ENCODE peak calls at places on chromosomes 6 and 20, in eight cellular contexts. Y is OCI-LY7, K is tibial nerve, S is mucosa of descending colon, F is Peyer's patch, N is uterus, L is cardiac muscle cell, M is AG09309. O is an unnamed sample.

GRCh38 chr6:26032387-26033131 is 54.7 kb upstream of the HFE start:
- DNase-seq in Y (peak; percentile 87), K (no peak), S (no peak), F (no peak), N (no peak), L (peak; percentile 55), M (no peak), O (peak; percentile 57)

GRCh38 chr20:62244644-62245108 is 6.4 kb downstream of the OSBPL2 start:
- DNase-seq in Y (no peak), K (no peak), S (no peak), F (no peak), N (no peak), L (no peak), M (no peak), O (no peak)

GRCh38 chr20:22354647-22355046 is 229.7 kb downstream of the FOXA2 start:
- DNase-seq in Y (no peak), K (no peak), S (no peak), F (no peak), N (no peak), L (no peak), M (no peak), O (no peak)

GRCh38 chr6:722077-722524 is 29.2 kb upstream of the EXOC2 start:
- DNase-seq in Y (peak; percentile 77), K (peak; percentile 51), S (peak; percentile 68), F (peak; percentile 92), N (peak; percentile 61), L (peak; percentile 86), M (peak; percentile 40), O (peak; percentile 88)

GRCh38 chr20:957544-957943 is 41.4 kb upstream of the ANGPT4 start:
- DNase-seq in Y (no peak), K (no peak), S (no peak), F (no peak), N (no peak), L (no peak), M (no peak), O (peak; percentile 26)

GRCh38 chr6:139256087-139256486 is 35.7 kb downstream of the TXLNB start:
- DNase-seq in Y (no peak), K (no peak), S (no peak), F (no peak), N (no peak), L (no peak), M (peak; percentile 71), O (no peak)

GRCh38 chr20:41047975-41048305 is 19.3 kb downstream of the TOP1 start:
- DNase-seq in Y (peak; percentile 51), K (no peak), S (no peak), F (no peak), N (no peak), L (no peak), M (no peak), O (no peak)

GRCh38 chr20:24157213-24157612 is 168.6 kb upstream of the GGTLC1 start:
- DNase-seq in Y (no peak), K (no peak), S (no peak), F (no peak), N (no peak), L (no peak), M (no peak), O (no peak)

GRCh38 chr6:156517090-156517489 is 260.1 kb upstream of the ARID1B start:
- DNase-seq in Y (no peak), K (no peak), S (no peak), F (no peak), N (no peak), L (no peak), M (no peak), O (no peak)

DNA sequence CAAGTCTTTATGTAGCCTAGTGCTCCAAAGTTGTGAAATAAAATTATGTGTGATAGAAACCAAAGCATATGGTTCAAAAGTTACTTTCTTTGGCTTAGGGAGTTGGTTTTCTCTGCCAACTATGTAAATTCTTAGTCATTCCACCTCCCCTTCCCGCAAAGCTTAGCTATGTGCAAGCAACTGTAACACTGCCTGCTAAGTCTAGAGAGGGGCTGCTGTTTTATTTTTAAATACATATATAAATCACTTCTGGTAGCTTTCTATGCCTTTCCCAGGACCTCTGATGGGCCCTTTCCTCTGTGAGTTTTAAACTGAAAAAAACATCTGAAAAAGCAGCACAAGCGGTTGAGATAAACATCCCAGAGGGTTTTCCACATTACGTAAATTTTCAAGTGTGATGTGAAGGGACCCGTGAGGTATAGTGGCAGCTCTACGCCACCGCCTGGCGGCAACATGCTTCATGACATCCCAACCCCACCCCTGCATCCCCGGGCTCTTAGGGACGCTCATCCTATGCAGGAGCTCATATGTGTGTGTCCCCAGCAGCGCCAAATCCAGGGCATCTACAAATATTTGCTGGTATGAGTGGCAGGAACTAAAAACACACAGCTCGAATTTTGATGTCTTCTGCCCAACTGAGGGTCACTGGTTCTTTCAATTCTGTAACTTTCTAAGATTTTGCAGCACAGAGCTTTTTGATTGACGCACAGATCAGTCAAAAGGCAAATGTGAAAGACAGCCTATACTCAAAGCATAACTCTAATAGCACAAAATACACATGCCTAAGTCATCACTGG is 12.8 kb downstream of the SAYSD1 start:
- DNase-seq in Y (peak; percentile 49), K (no peak), S (no peak), F (peak; percentile 50), N (no peak), L (peak; percentile 69), M (peak; percentile 21), O (peak; percentile 80)
- TF ChIP-seq CTCF in Y (peak; percentile 79), K (no peak), S (no peak), F (no peak), N (no peak), L (peak; percentile 72), M (peak; percentile 34), O (peak; percentile 78)

DNA sequence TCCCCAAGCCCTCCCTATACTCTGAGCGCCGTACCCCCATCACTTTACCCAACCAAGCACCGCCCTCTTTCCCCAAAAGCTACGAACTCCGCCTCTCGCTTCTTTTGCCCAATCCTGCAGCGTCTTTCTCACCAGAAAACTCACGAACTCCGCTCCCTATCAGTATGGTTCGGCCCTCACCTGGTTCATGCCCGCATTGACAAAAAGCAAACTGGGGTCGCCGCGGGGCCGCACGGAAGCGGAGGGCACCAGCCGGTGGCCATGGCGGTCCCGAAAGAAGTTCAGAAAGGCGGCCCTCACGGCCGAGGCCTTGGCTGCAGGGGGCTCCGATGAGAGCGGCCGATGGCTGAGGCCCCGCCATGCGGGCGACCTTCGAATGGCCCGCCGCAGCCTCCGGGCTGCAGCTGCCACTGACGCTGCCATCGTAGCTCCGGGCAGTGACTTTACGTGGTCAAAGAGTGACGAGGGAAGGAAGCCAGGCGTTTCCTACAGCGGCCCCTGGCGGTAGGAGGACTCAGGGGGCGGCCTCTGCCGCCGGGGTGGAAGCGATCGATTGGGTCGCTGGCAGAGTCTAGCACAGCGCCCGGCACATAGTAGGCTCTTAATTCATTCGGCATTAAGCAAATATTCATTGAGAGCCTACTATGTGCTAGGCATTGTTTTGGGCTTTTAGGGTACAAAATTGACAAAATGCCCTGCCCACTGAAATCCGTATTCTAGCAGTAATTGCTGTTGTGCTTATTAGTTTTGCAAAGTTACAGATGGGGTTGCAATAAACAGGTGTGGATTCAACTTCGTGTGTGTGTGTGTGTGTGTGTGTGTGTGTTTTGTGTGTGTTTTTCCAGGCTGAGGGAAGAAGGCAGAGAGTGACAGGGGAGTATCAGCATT is at the start of gene AARS2:
- DNase-seq in Y (peak; percentile 92), K (peak; percentile 64), S (peak; percentile 90), F (peak; percentile 95), N (peak; percentile 78), L (peak; percentile 93), M (peak; percentile 46), O (peak; percentile 93)
- TF ChIP-seq CTCF in Y (peak; percentile 93), K (peak; percentile 98), S (peak; percentile 97), F (peak; percentile 75), N (peak; percentile 88), L (peak; percentile 98), M (peak; percentile 99), O (peak; percentile 96)

GRCh38 chr6:35154947-35155346 is 13.8 kb upstream of the TCP11 start:
- DNase-seq in Y (no peak), K (no peak), S (no peak), F (no peak), N (no peak), L (no peak), M (no peak), O (no peak)

GRCh38 chr6:35161776-35162607 is 20.9 kb upstream of the TCP11 start:
- DNase-seq in Y (no peak), K (no peak), S (no peak), F (no peak), N (no peak), L (no peak), M (no peak), O (no peak)

GRCh38 chr6:35161265-35161664 is 20.1 kb upstream of the TCP11 start:
- DNase-seq in Y (no peak), K (no peak), S (no peak), F (no peak), N (no peak), L (no peak), M (no peak), O (no peak)

GRCh38 chr6:35160642-35161041 is 19.5 kb upstream of the TCP11 start:
- DNase-seq in Y (no peak), K (no peak), S (no peak), F (no peak), N (no peak), L (no peak), M (no peak), O (no peak)

GRCh38 chr6:35158520-35158919 is 17.4 kb upstream of the TCP11 start:
- DNase-seq in Y (no peak), K (no peak), S (no peak), F (no peak), N (no peak), L (no peak), M (no peak), O (no peak)
- TF ChIP-seq CTCF in Y (no peak), K (no peak), S (no peak), F (no peak), N (no peak), L (no peak), M (no peak), O (no peak)

GRCh38 chr6:105369145-105369544 is 33.7 kb downstream of the PREP start:
- DNase-seq in Y (no peak), K (no peak), S (no peak), F (no peak), N (no peak), L (no peak), M (no peak), O (no peak)

GRCh38 chr6:105359419-105360366 is 43.2 kb downstream of the PREP start:
- DNase-seq in Y (no peak), K (no peak), S (no peak), F (no peak), N (no peak), L (peak; percentile 43), M (peak; percentile 77), O (no peak)

GRCh38 chr6:105364243-105364642 is 38.6 kb downstream of the PREP start:
- DNase-seq in Y (no peak), K (no peak), S (no peak), F (no peak), N (no peak), L (no peak), M (no peak), O (no peak)

DNA sequence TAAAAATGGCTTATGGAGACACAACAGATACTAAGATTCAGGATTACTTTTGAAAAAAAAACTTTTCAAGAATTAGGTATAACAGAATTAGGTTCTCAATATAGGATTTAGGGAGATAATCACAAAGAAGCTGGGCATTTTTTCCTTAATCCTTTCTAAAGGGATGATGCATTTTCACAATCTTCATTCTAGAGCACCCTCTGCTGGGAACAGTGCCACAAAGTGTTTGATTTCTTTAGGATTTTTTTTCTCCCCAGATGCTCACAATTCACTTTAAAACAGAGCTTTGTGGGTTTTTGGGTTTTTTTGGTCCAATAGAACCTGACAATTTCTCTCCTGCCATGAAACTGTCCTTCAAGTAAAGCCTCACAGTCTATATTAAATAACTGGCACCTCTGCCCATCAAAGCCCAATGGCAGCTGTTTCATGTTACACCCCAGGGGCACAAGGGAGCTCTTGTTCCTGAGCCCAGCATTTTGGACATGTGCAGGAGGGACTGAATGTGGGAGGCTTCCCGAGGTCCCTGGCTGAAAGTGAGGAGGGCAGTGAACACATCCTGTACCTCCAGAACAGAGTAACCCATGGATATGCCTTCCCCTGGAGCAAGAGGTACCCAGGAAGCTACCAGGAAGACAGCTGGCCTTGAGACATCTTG is 39.7 kb downstream of the PREP start:
- DNase-seq in Y (no peak), K (no peak), S (no peak), F (no peak), N (no peak), L (peak; percentile 46), M (no peak), O (peak; percentile 47)
- TF ChIP-seq CTCF in Y (peak; percentile 65), K (peak; percentile 37), S (no peak), F (no peak), N (no peak), L (peak; percentile 51), M (peak; percentile 47), O (peak; percentile 67)

O was measured in neural progenitor cell.